ENCODE peak calls at places on chromosomes 6 and 20, in nine cellular contexts. U is heart left ventricle; Z is kidney epithelial cell; H is trophoblast cell; A is A549; B is CD8-positive, alpha-beta T cell; L is prostate gland; M is PC-9; I is AG09309. W is an unnamed sample.

GRCh38 chr6:163263196-163263595 is 151.3 kb upstream of the QKI start:
- DNase-seq in A (no peak), M (no peak), B (no peak), Z (no peak), U (no peak), I (no peak), H (no peak), L (no peak), W (no peak)

GRCh38 chr20:63216041-63216848 is at the start of gene YTHDF1:
- DNase-seq in L (peak), B (peak), M (peak), I (peak), A (peak), U (peak), H (peak), Z (peak), W (peak)

GRCh38 chr6:148869589-148869988 is 122.8 kb downstream of the UST start:
- DNase-seq in U (no peak), A (peak), Z (peak), L (no peak), H (peak), M (peak), B (no peak), I (peak), W (no peak)

GRCh38 chr6:35426074-35426473 is 26.1 kb upstream of the FANCE start:
- DNase-seq in A (no peak), M (no peak), U (no peak), Z (no peak), B (no peak), L (no peak), H (no peak), I (no peak), W (no peak)

GRCh38 chr6:30357678-30358339 is 12.9 kb downstream of the RPP21 start:
- DNase-seq in A (peak), L (peak), M (peak), H (peak), I (peak), B (peak), U (peak), Z (peak), W (peak)

GRCh38 chr6:147081210-147081609 is 123.0 kb upstream of the STXBP5 start:
- DNase-seq in Z (no peak), M (peak), B (no peak), U (no peak), A (no peak), H (peak), I (no peak), L (no peak), W (no peak)

GRCh38 chr6:16437095-16437494 is 198.7 kb downstream of the GMPR start:
- DNase-seq in I (no peak), Z (no peak), A (no peak), L (no peak), H (no peak), U (no peak), B (no peak), M (no peak), W (no peak)

GRCh38 chr20:20466341-20466879 is 98.5 kb downstream of the INSM1 start:
- DNase-seq in M (no peak), L (no peak), B (no peak), Z (peak), H (peak), A (no peak), U (no peak), I (peak), W (no peak)

GRCh38 chr20:408843-409696 is 971 bp downstream of the RBCK1 start:
- DNase-seq in H (no peak), U (no peak), B (no peak), M (no peak), I (no peak), A (no peak), Z (no peak), L (no peak), W (no peak)

GRCh38 chr6:96213768-96214167 is 198.0 kb downstream of the FUT9 start:
- DNase-seq in H (no peak), M (no peak), Z (no peak), U (no peak), L (no peak), A (no peak), B (no peak), I (no peak), W (no peak)

GRCh38 chr20:47765715-47766594 is 19.3 kb downstream of the SULF2 start:
- DNase-seq in H (no peak), A (no peak), B (no peak), M (peak), L (no peak), Z (no peak), U (no peak), I (no peak), W (peak)

GRCh38 chr6:38638941-38639497 is 710 bp downstream of the BTBD9 start:
- DNase-seq in I (no peak), L (no peak), M (peak), A (peak), Z (peak), B (peak), U (peak), H (peak), W (no peak)

GRCh38 chr6:158058156-158058723 is 76.6 kb downstream of the SYNJ2 start:
- DNase-seq in M (no peak), Z (no peak), U (no peak), B (no peak), I (no peak), L (no peak), H (no peak), A (no peak), W (no peak)

GRCh38 chr6:190596-191395 is 101.5 kb upstream of the DUSP22 start:
- DNase-seq in H (peak), A (no peak), L (no peak), B (no peak), M (peak), U (no peak), I (no peak), Z (no peak), W (no peak)

GRCh38 chr6:44495036-44495901 is 107.8 kb downstream of the CDC5L start:
- DNase-seq in U (no peak), B (no peak), Z (no peak), A (no peak), H (peak), M (peak), L (no peak), I (no peak), W (no peak)

GRCh38 chr6:169702640-169703246 is 817 bp downstream of the C6orf120 start:
- DNase-seq in I (no peak), M (peak), B (peak), U (no peak), A (no peak), H (no peak), Z (no peak), L (peak), W (no peak)

GRCh38 chr6:128600397-128600951 is 80.1 kb upstream of the PTPRK start:
- DNase-seq in A (peak), U (no peak), B (no peak), I (peak), L (no peak), H (no peak), Z (peak), M (peak), W (no peak)

GRCh38 chr20:61572312-61572711 is 320.3 kb downstream of the CDH4 start:
- DNase-seq in I (no peak), B (no peak), U (no peak), H (no peak), A (no peak), Z (no peak), M (no peak), L (no peak), W (no peak)

GRCh38 chr20:17751640-17752039 is 51.9 kb downstream of the BANF2 start:
- DNase-seq in U (no peak), M (no peak), L (no peak), I (no peak), Z (no peak), B (no peak), H (no peak), A (no peak), W (no peak)

GRCh38 chr6:139973602-139974373 is 599.3 kb upstream of the CITED2 start:
- DNase-seq in L (no peak), Z (peak), I (peak), A (no peak), M (no peak), U (no peak), B (no peak), H (peak), W (no peak)

GRCh38 chr20:61253640-61254511 is 1.8 kb downstream of the CDH4 start:
- DNase-seq in M (no peak), I (no peak), L (no peak), A (peak), Z (no peak), B (no peak), U (no peak), H (no peak), W (no peak)

GRCh38 chr20:30811896-30812671 is 445.4 kb upstream of the DEFB115 start:
- DNase-seq in H (peak), L (no peak), U (peak), A (no peak), Z (no peak), M (no peak), I (no peak), B (no peak), W (no peak)

GRCh38 chr20:61263084-61263695 is 11.1 kb downstream of the CDH4 start:
- DNase-seq in I (no peak), B (peak), U (no peak), A (no peak), H (peak), Z (no peak), L (no peak), M (peak), W (no peak)

GRCh38 chr20:25173321-25173720 is 22.2 kb upstream of the ENTPD6 start:
- DNase-seq in M (no peak), Z (no peak), L (no peak), A (no peak), I (no peak), B (no peak), U (no peak), H (no peak), W (no peak)

DNA sequence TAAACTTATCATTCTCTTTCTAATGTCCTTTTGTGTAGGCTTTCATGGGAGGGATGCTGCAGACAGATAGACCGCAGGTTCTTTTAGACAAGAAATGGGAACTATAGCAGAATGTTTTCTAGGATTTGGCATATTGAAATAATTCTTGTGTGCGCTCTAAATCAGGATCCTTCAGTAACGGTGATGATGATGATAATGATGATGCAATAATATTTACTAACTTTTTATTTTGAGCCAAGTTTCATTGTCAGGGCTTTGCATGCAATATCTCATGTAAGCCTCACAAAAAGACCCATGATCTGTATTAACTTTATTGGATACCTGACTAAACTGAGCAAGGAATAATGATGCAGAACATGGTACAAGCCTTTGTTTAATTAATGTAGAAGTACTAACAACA is 280.1 kb downstream of the HAO1 start:
- DNase-seq in H (no peak), I (no peak), U (no peak), L (no peak), Z (no peak), A (no peak), M (no peak), B (no peak), W (no peak)
- H3K4me3 ChIP-seq in H (no peak), I (no peak), U (no peak), L (no peak), Z (no peak), A (no peak), M (no peak), B (no peak), W (no peak)

GRCh38 chr6:149991838-149992237 is 28.1 kb downstream of the ULBP1 start:
- DNase-seq in B (no peak), A (no peak), H (no peak), Z (no peak), I (no peak), U (no peak), L (no peak), M (no peak), W (no peak)

GRCh38 chr6:149990672-149991402 is 27.1 kb downstream of the ULBP1 start:
- DNase-seq in H (peak), U (no peak), B (no peak), I (no peak), Z (no peak), M (no peak), A (peak), L (no peak), W (no peak)

GRCh38 chr6:149988550-149989336 is 25.0 kb downstream of the ULBP1 start:
- DNase-seq in B (no peak), M (no peak), Z (no peak), L (no peak), I (no peak), U (no peak), A (no peak), H (no peak), W (no peak)

GRCh38 chr6:149987602-149988107 is 23.9 kb downstream of the ULBP1 start:
- DNase-seq in L (no peak), H (no peak), U (no peak), I (no peak), M (no peak), B (no peak), A (no peak), Z (no peak), W (no peak)

GRCh38 chr6:149990109-149990671 is 26.4 kb downstream of the ULBP1 start:
- DNase-seq in I (no peak), Z (no peak), H (no peak), L (no peak), B (no peak), U (no peak), M (no peak), A (no peak), W (no peak)
- H3K4me3 ChIP-seq in I (no peak), Z (no peak), H (no peak), L (no peak), B (peak), U (no peak), M (no peak), A (peak), W (peak)

DNA sequence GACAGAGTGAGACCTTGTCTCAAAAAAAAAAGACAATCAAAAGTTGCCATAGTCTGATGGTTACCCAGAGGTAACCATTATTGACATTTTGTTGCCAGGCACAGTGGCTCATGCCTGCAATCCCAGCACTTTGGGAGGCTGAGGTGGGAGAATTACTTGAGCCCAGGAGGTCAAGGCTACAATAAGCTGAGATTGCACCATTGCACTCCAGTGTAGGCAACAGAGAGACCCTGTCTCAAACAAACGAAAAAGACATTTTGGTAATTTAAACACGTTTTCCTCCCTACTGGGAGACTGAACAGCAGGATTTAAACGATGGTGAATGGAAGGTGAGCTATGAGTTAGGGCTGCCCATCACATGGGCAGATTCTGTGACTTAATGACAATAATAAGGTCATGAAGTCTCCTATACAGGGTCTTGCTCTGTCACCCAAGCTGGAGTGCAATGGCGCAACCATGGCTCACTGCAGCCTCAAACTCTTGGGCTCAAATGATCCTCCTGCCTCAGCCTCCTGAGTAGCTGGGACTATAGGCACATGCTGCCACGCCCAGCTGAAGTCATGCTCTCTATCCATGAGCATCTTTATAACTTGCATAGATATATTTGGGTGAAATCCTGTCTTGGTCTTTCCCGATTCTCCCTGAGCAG is 4.2 kb upstream of the ASXL1 start:
- DNase-seq in B (no peak), Z (no peak), L (no peak), H (no peak), M (no peak), U (no peak), A (no peak), I (no peak), W (no peak)
- H3K4me3 ChIP-seq in B (no peak), Z (no peak), L (no peak), H (no peak), M (no peak), U (no peak), A (no peak), I (no peak), W (no peak)

GRCh38 chr20:58131111-58131510 is 97.3 kb downstream of the ANKRD60 start:
- DNase-seq in A (no peak), I (no peak), U (no peak), B (no peak), Z (no peak), L (no peak), H (no peak), M (peak), W (peak)
- H3K4me3 ChIP-seq in A (no peak), I (no peak), U (peak), B (no peak), Z (no peak), L (no peak), H (no peak), M (peak), W (no peak)